ENCODE peak calls at places on chromosomes 13 and 19, in four cellular contexts. U, G, R and O are unnamed samples.

GRCh38 chr13:79647518-79647917 is 166.6 kb downstream of the NDFIP2 start:
- DNase-seq in U (no peak), G (no peak), R (no peak), O (no peak)

GRCh38 chr13:42991892-42992584 is at the start of gene EPSTI1:
- DNase-seq in U (no peak), G (peak; percentile 68), R (peak; percentile 83), O (no peak)

GRCh38 chr19:2719232-2719735 is 1.9 kb downstream of the DIRAS1 start:
- DNase-seq in U (no peak), G (no peak), R (no peak), O (no peak)

GRCh38 chr13:63094717-63095116 is 1679.1 kb upstream of the PCDH20 start:
- DNase-seq in U (no peak), G (no peak), R (no peak), O (no peak)

GRCh38 chr19:14512420-14512961 is 5.7 kb downstream of the DNAJB1 start:
- DNase-seq in U (no peak), G (no peak), R (no peak), O (no peak)

GRCh38 chr19:6020166-6020967 is 42.4 kb upstream of the RANBP3 start:
- DNase-seq in U (no peak), G (no peak), R (no peak), O (no peak)

GRCh38 chr19:7877249-7877836 is 3.2 kb upstream of the PRR36 start:
- DNase-seq in U (no peak), G (no peak), R (no peak), O (no peak)

GRCh38 chr13:94710081-94710809 is 2.1 kb downstream of the SOX21 start:
- DNase-seq in U (no peak), G (peak; percentile 84), R (peak; percentile 23), O (no peak)

GRCh38 chr13:66425741-66426140 is 804.4 kb downstream of the PCDH9 start:
- DNase-seq in U (no peak), G (no peak), R (peak; percentile 26), O (no peak)

GRCh38 chr19:51111606-51112005 is 3.4 kb upstream of the CTU1 start:
- DNase-seq in U (no peak), G (peak; percentile 51), R (no peak), O (no peak)

GRCh38 chr19:3083964-3084363 is 10.2 kb upstream of the GNA11 start:
- DNase-seq in U (no peak), G (no peak), R (no peak), O (no peak)

GRCh38 chr19:55461974-55462628 is 659 bp upstream of the ISOC2 start:
- DNase-seq in U (no peak), G (no peak), R (peak; percentile 35), O (no peak)

GRCh38 chr13:109517516-109517915 is 268.9 kb downstream of the IRS2 start:
- DNase-seq in U (no peak), G (no peak), R (peak; percentile 16), O (no peak)

GRCh38 chr19:35133826-35134225 is 1.0 kb downstream of the LGI4 start:
- DNase-seq in U (no peak), G (no peak), R (no peak), O (no peak)

GRCh38 chr13:28558126-28558525 is 63.2 kb upstream of the FLT1 start:
- DNase-seq in U (peak; percentile 89), G (no peak), R (peak; percentile 89), O (peak; percentile 46)

GRCh38 chr19:8239528-8240273 is 30.5 kb downstream of the CERS4 start:
- DNase-seq in U (no peak), G (no peak), R (no peak), O (no peak)

GRCh38 chr19:37251308-37252229 is 33.6 kb downstream of the ZNF383 start:
- DNase-seq in U (peak; percentile 49), G (no peak), R (peak; percentile 97), O (peak; percentile 97)

GRCh38 chr19:39498262-39499081 is at the start of gene DLL3:
- DNase-seq in U (no peak), G (peak; percentile 34), R (no peak), O (no peak)

GRCh38 chr13:26457212-26457611 is 100.3 kb upstream of the WASF3 start:
- DNase-seq in U (no peak), G (no peak), R (no peak), O (no peak)

GRCh38 chr19:41325640-41325946 is 15.6 kb downstream of the CCDC97 start:
- DNase-seq in U (no peak), G (no peak), R (no peak), O (no peak)

GRCh38 chr13:50080856-50081105 is 65.5 kb downstream of the KCNRG start:
- DNase-seq in U (no peak), G (no peak), R (peak; percentile 54), O (no peak)

GRCh38 chr13:26420282-26420960 is 137.1 kb upstream of the WASF3 start:
- DNase-seq in U (no peak), G (no peak), R (no peak), O (no peak)

GRCh38 chr13:32314968-32315254 is 252 bp downstream of the ZAR1L start:
- DNase-seq in U (no peak), G (peak; percentile 55), R (peak; percentile 65), O (no peak)

GRCh38 chr19:48872884-48873475 is 759 bp downstream of the PPP1R15A start:
- DNase-seq in U (peak; percentile 91), G (peak; percentile 89), R (peak; percentile 95), O (peak; percentile 88)

GRCh38 chr13:27082325-27082724 is 89.3 kb downstream of the USP12 start:
- DNase-seq in U (no peak), G (no peak), R (peak; percentile 29), O (no peak)

GRCh38 chr13:30829145-30829544 is 76.9 kb upstream of the MEDAG start:
- DNase-seq in U (peak; percentile 58), G (no peak), R (peak; percentile 74), O (no peak)

GRCh38 chr13:90615236-90615635 is 732.3 kb upstream of the MIR17HG start:
- DNase-seq in U (no peak), G (no peak), R (no peak), O (no peak)

GRCh38 chr13:39874331-39875055 is 219.0 kb downstream of the COG6 start:
- DNase-seq in U (no peak), G (no peak), R (no peak), O (no peak)

GRCh38 chr13:35700661-35701060 is 224.2 kb upstream of the MAB21L1 start:
- DNase-seq in U (no peak), G (no peak), R (peak; percentile 57), O (no peak)

GRCh38 chr13:28761586-28761985 is 42.8 kb upstream of the SLC46A3 start:
- DNase-seq in U (peak; percentile 38), G (no peak), R (peak; percentile 44), O (no peak)

GRCh38 chr19:52190679-52191293 is 934 bp downstream of the PPP2R1A start:
- DNase-seq in U (no peak), G (peak; percentile 38), R (no peak), O (no peak)

GRCh38 chr19:11141937-11142527 is 13.6 kb downstream of the SPC24 start:
- DNase-seq in U (no peak), G (no peak), R (no peak), O (no peak)
- TF ChIP-seq CTCF in U (no peak), G (no peak), R (peak; percentile 31), O (peak; percentile 44)

GRCh38 chr13:104614746-104615145 is 1548.5 kb upstream of the SLC10A2 start:
- DNase-seq in U (no peak), G (no peak), R (no peak), O (no peak)
- H3K4me3 ChIP-seq in U (no peak overlapping the region), G (no peak overlapping the region), R (no peak overlapping the region), O (no peak overlapping the region)

DNA sequence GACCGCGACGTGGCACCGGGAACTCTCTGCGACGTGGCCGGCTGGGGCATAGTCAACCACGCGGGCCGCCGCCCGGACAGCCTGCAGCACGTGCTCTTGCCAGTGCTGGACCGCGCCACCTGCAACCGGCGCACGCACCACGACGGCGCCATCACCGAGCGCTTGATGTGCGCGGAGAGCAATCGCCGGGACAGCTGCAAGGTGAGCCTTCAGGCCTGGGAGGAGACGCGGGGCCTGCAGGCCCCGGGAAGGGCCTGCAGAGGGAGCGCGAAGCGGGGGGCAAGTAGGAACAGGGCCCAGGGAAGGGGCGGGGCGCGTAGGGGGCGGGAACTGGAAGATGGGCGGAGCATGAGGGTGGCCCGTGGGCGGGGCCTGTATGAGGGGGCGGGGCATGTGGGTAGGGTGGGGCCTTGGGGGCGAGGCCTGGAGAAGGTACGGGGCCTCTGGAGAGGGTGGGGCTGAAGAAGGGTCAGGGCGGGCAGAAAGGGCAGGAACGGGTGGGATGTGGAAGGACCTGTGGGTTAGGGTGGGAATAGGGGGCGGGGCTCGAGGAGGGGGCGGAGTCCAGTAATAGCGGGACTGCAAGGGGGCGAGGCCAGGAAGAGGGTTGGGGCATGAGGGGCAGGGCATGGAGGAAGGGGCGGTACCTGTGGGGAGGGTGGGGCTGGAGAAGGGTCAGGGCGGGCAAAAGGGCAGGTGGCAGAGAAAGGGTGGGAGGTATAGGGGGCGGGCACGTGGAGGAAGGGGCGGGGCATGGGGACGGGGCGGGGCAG is 2.5 kb downstream of the CFD start:
- DNase-seq in U (no peak), G (peak; percentile 88), R (peak; percentile 23), O (no peak)
- TF ChIP-seq CTCF in U (peak; percentile 10), G (peak; percentile 47), R (peak; percentile 21), O (peak; percentile 23)

GRCh38 chr19:53909471-53910169 is 542 bp downstream of the CACNG7 start:
- DNase-seq in U (no peak), G (peak; percentile 32), R (no peak), O (no peak)
- H3K4me3 ChIP-seq in U (no peak overlapping the region), G (peak overlapping the region; percentile 99), R (peak overlapping the region; percentile 40), O (no peak overlapping the region)

GRCh38 chr19:45591004-45591637 is 6.5 kb upstream of the OPA3 start:
- DNase-seq in U (no peak), G (peak; percentile 78), R (peak; percentile 19), O (no peak)
- TF ChIP-seq CTCF in U (peak; percentile 60), G (peak; percentile 56), R (peak; percentile 48), O (peak; percentile 47)

GRCh38 chr19:28582807-28583206 is 630.1 kb downstream of the UQCRFS1 start:
- DNase-seq in U (no peak), G (no peak), R (no peak), O (no peak)
- H3K4me3 ChIP-seq in U (no peak overlapping the region), G (no peak overlapping the region), R (no peak overlapping the region), O (no peak overlapping the region)

GRCh38 chr13:23567792-23568480 is 2.3 kb upstream of the TNFRSF19 start:
- DNase-seq in U (no peak), G (peak; percentile 90), R (no peak), O (no peak)
- TF ChIP-seq CTCF in U (no peak), G (no peak), R (no peak), O (no peak)

GRCh38 chr19:42501733-42502132 is 26.5 kb downstream of the CEACAM1 start:
- DNase-seq in U (no peak), G (no peak), R (no peak), O (no peak)
- H3K4me3 ChIP-seq in U (no peak overlapping the region), G (no peak overlapping the region), R (no peak overlapping the region), O (no peak overlapping the region)